ENCODE peak calls at places on chromosomes 16 and 17, in six cellular contexts. R, K, D, M, H and P are unnamed samples.

GRCh38 chr17:345992-346785 is 6.4 kb downstream of the RPH3AL start:
- DNase-seq in R (no peak), K (no peak), D (no peak), M (no peak), H (no peak), P (no peak)

GRCh38 chr17:79737046-79737921 is 6.5 kb downstream of the ENPP7 start:
- DNase-seq in R (no peak), K (no peak), D (no peak), M (no peak), H (no peak), P (no peak)

GRCh38 chr17:63785556-63785955 is 11.6 kb downstream of the DDX42 start:
- DNase-seq in R (no peak), K (peak; percentile 31), D (no peak), M (no peak), H (no peak), P (no peak)

GRCh38 chr16:81713796-81714195 is 65.3 kb upstream of the PLCG2 start:
- DNase-seq in R (no peak), K (no peak), D (no peak), M (no peak), H (no peak), P (no peak)

GRCh38 chr16:27253526-27253930 is 15.0 kb downstream of the NSMCE1 start:
- DNase-seq in R (peak; percentile 24), K (peak; percentile 72), D (no peak), M (no peak), H (no peak), P (peak; percentile 57)

GRCh38 chr16:11402745-11403533 is 57.7 kb downstream of the RMI2 start:
- DNase-seq in R (no peak), K (no peak), D (no peak), M (no peak), H (no peak), P (no peak)

GRCh38 chr17:75695141-75695829 is 26.0 kb upstream of the ITGB4 start:
- DNase-seq in R (no peak), K (no peak), D (no peak), M (no peak), H (no peak), P (no peak)

GRCh38 chr17:39225974-39226683 is 384 bp upstream of the STAC2 start:
- DNase-seq in R (peak; percentile 93), K (peak; percentile 64), D (no peak), M (peak; percentile 93), H (no peak), P (no peak)

GRCh38 chr16:27529962-27530361 is 19.8 kb downstream of the GTF3C1 start:
- DNase-seq in R (no peak), K (peak; percentile 12), D (no peak), M (no peak), H (peak; percentile 39), P (no peak)

GRCh38 chr17:4204676-4205075 is 59.1 kb downstream of the ANKFY1 start:
- DNase-seq in R (no peak), K (peak; percentile 92), D (no peak), M (peak; percentile 92), H (peak; percentile 99), P (peak; percentile 75)

GRCh38 chr17:27323538-27324212 is 29.8 kb downstream of the WSB1 start:
- DNase-seq in R (peak; percentile 46), K (peak; percentile 94), D (no peak), M (peak; percentile 80), H (no peak), P (peak; percentile 87)

GRCh38 chr17:77487677-77488530 is 347.1 kb downstream of the SEC14L1 start:
- DNase-seq in R (no peak), K (no peak), D (no peak), M (no peak), H (no peak), P (no peak)

GRCh38 chr16:2043980-2044451 is 3.6 kb downstream of the NTHL1 start:
- DNase-seq in R (no peak), K (no peak), D (peak; percentile 54), M (no peak), H (no peak), P (no peak)

GRCh38 chr16:2250652-2251280 is 621 bp downstream of the ECI1 start:
- DNase-seq in R (no peak), K (peak; percentile 20), D (no peak), M (no peak), H (no peak), P (no peak)

GRCh38 chr16:85449195-85449884 is 163.8 kb upstream of the GSE1 start:
- DNase-seq in R (no peak), K (no peak), D (no peak), M (no peak), H (no peak), P (no peak)

GRCh38 chr17:68789203-68789962 is 165.8 kb downstream of the ABCA8 start:
- DNase-seq in R (no peak), K (no peak), D (no peak), M (no peak), H (no peak), P (no peak)

GRCh38 chr16:2473425-2473926 is 1.5 kb upstream of the TBC1D24 start:
- DNase-seq in R (peak; percentile 81), K (no peak), D (no peak), M (no peak), H (no peak), P (no peak)

GRCh38 chr17:288802-289356 is 63.7 kb downstream of the RPH3AL start:
- DNase-seq in R (no peak), K (no peak), D (no peak), M (peak; percentile 38), H (no peak), P (no peak)

GRCh38 chr16:8374032-8374431 is 216.3 kb downstream of the TMEM114 start:
- DNase-seq in R (no peak), K (no peak), D (no peak), M (no peak), H (no peak), P (no peak)

GRCh38 chr17:40873801-40874200 is 6.8 kb upstream of the KRT12 start:
- DNase-seq in R (no peak), K (no peak), D (no peak), M (no peak), H (no peak), P (no peak)

GRCh38 chr17:66944365-66945203 is 19.9 kb upstream of the CACNG4 start:
- DNase-seq in R (no peak), K (peak; percentile 24), D (no peak), M (no peak), H (no peak), P (no peak)

GRCh38 chr16:83779881-83780280 is 27.9 kb upstream of the HSBP1 start:
- DNase-seq in R (no peak), K (peak; percentile 42), D (no peak), M (no peak), H (peak; percentile 52), P (no peak)

GRCh38 chr16:20916289-20916688 is 15.7 kb downstream of the LYRM1 start:
- DNase-seq in R (no peak), K (no peak), D (no peak), M (no peak), H (no peak), P (no peak)

GRCh38 chr16:20920091-20920490 is 19.5 kb downstream of the LYRM1 start:
- DNase-seq in R (no peak), K (no peak), D (no peak), M (no peak), H (no peak), P (no peak)

GRCh38 chr16:20918486-20919239 is 18.1 kb downstream of the LYRM1 start:
- DNase-seq in R (peak; percentile 55), K (peak; percentile 82), D (no peak), M (peak; percentile 72), H (no peak), P (peak; percentile 87)

GRCh38 chr16:20915733-20916132 is 15.2 kb downstream of the LYRM1 start:
- DNase-seq in R (peak; percentile 67), K (no peak), D (no peak), M (no peak), H (no peak), P (no peak)

GRCh38 chr16:20916927-20917326 is 16.4 kb downstream of the LYRM1 start:
- DNase-seq in R (no peak), K (no peak), D (no peak), M (no peak), H (no peak), P (no peak)
- H3K4me3 ChIP-seq in R (no peak overlapping the region), K (no peak overlapping the region), D (no peak overlapping the region), M (no peak overlapping the region), H (no peak overlapping the region), P (no peak overlapping the region)

GRCh38 chr16:21100447-21100846 is 50.2 kb downstream of the DNAH3 start:
- DNase-seq in R (no peak), K (peak; percentile 41), D (no peak), M (no peak), H (no peak), P (no peak)

GRCh38 chr16:21097151-21097550 is 53.5 kb downstream of the DNAH3 start:
- DNase-seq in R (no peak), K (no peak), D (no peak), M (no peak), H (no peak), P (peak; percentile 18)

GRCh38 chr16:21104124-21104860 is 46.4 kb downstream of the DNAH3 start:
- DNase-seq in R (no peak), K (peak; percentile 49), D (no peak), M (no peak), H (no peak), P (peak; percentile 48)

GRCh38 chr16:21101631-21102420 is 48.8 kb downstream of the DNAH3 start:
- DNase-seq in R (no peak), K (peak; percentile 46), D (peak; percentile 29), M (no peak), H (no peak), P (peak; percentile 56)
- TF ChIP-seq CTCF in R (peak; percentile 65), K (peak; percentile 67), D (peak; percentile 43), M (no peak), H (peak; percentile 29), P (peak; percentile 48)

DNA sequence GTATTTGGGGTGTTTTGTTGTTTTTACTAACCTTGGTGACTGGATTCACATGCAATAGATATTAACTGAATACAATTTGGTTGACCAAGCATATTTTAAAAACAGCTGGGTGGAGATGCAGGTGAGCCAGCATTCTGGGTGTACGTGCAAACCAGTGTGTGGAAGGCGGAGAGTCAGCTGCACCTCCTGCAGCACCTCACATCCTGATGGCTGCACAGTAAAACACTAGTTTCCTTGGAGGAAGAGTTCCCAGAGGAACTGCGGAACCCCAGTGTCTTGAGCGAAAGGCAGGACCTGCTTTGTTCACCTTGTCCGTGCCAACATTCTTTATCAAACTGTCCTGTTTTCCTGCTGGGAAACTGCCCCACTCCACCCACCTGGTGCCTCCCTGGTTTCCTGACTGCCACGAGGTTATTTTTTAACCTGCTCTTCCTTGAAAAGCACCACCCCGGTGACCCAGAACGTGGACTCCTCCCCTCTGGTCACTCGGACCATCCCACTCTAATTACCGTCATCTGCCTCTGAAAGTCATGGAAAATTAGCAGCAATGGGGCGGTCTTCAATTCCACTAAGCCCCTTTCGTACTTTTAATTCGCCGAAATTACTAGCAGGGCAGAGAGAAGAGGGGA is 1.0 kb upstream of the YPEL2 start:
- DNase-seq in R (no peak), K (no peak), D (no peak), M (peak; percentile 84), H (no peak), P (peak; percentile 77)
- H3K4me3 ChIP-seq in R (no peak overlapping the region), K (peak overlapping the region; percentile 16), D (no peak overlapping the region), M (peak overlapping the region; percentile 85), H (no peak overlapping the region), P (peak overlapping the region; percentile 91)

DNA sequence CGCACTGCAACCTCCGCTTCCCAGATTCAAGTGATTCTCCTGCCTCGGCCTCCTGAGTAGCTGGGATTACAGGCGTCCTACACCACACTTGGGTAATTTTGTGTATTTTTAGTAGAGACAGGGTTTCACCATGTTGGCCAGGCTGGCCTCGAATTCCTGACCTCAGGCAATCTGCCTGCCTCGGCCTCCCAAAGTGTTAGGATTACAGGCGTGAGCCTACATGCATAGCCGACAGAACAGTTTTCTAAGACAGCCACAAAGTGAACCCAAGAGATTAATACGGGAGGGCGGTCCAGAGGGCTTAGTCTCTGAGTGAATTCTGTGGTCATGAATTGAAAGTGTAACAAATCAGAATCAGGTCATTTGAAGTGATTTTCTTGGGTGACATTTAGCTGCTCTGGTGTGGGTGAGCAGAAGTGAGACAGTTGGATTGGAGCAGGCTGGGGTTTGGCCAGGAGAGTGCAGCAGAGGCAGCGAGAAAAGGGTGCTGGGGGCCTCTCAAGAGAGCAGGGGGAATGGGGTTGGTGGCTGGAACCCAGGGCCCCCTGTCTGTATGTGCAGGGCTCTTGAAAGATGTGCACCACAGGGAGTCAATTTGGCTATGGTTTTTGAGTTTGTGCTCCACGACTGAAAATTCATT is 231.4 kb upstream of the WSCD1 start:
- DNase-seq in R (no peak), K (no peak), D (no peak), M (no peak), H (no peak), P (no peak)
- TF ChIP-seq CTCF in R (no peak), K (no peak), D (no peak), M (no peak), H (no peak), P (no peak)